ENCODE peak calls at places on chromosomes 2 and 18, in eight cellular contexts. M is astrocyte of the spinal cord, L is uterus, A is HFFc6, X is ovary, P is cardiac muscle cell, E is HCT116, Q is mesothelial cell of epicardium. R is an unnamed sample.

GRCh38 chr2:37615808-37616673 is 55.4 kb downstream of the CDC42EP3 start:
- DNase-seq in M (no peak), L (no peak), A (no peak), X (no peak), P (no peak), E (no peak), Q (no peak), R (no peak)

GRCh38 chr18:3758531-3758930 is 308.6 kb downstream of the TGIF1 start:
- DNase-seq in M (peak), L (no peak), A (peak), X (no peak), P (no peak), E (peak), Q (no peak), R (no peak)

GRCh38 chr2:70942900-70943871 is 7.5 kb downstream of the ATP6V1B1 start:
- DNase-seq in M (no peak), L (no peak), A (no peak), X (peak), P (peak), E (no peak), Q (no peak), R (no peak)

GRCh38 chr2:173048901-173049661 is 26.6 kb upstream of the MAP3K20 start:
- DNase-seq in M (peak), L (peak), A (peak), X (peak), P (no peak), E (peak), Q (no peak), R (peak)

GRCh38 chr2:236592821-236593220 is 23.2 kb downstream of the ACKR3 start:
- DNase-seq in M (no peak), L (no peak), A (no peak), X (no peak), P (peak), E (no peak), Q (no peak), R (no peak)

GRCh38 chr2:135150711-135151110 is 98.6 kb downstream of the RAB3GAP1 start:
- DNase-seq in M (no peak), L (no peak), A (no peak), X (no peak), P (no peak), E (no peak), Q (no peak), R (no peak)

GRCh38 chr2:25041307-25041927 is 459 bp upstream of the EFR3B start:
- DNase-seq in M (peak), L (peak), A (peak), X (peak), P (peak), E (peak), Q (peak), R (no peak)

GRCh38 chr2:135694711-135695110 is 46.9 kb upstream of the UBXN4 start:
- DNase-seq in M (peak), L (no peak), A (no peak), X (no peak), P (no peak), E (no peak), Q (no peak), R (no peak)

GRCh38 chr18:77108821-77109692 is 23.5 kb downstream of the MBP start:
- DNase-seq in M (no peak), L (no peak), A (no peak), X (no peak), P (no peak), E (no peak), Q (no peak), R (no peak)

GRCh38 chr2:27622921-27623384 is 5.9 kb downstream of the CCDC121 start:
- DNase-seq in M (peak), L (no peak), A (peak), X (no peak), P (no peak), E (no peak), Q (no peak), R (no peak)

GRCh38 chr2:208097801-208098200 is 26.5 kb downstream of the CRYGD start:
- DNase-seq in M (peak), L (no peak), A (no peak), X (no peak), P (no peak), E (no peak), Q (no peak), R (no peak)

GRCh38 chr2:208099682-208100081 is 24.6 kb downstream of the CRYGD start:
- DNase-seq in M (no peak), L (no peak), A (no peak), X (no peak), P (no peak), E (no peak), Q (no peak), R (no peak)

GRCh38 chr2:208098267-208098666 is 26.1 kb downstream of the CRYGD start:
- DNase-seq in M (no peak), L (no peak), A (no peak), X (no peak), P (no peak), E (no peak), Q (no peak), R (no peak)

GRCh38 chr2:208103616-208104015 is 20.7 kb downstream of the CRYGD start:
- DNase-seq in M (no peak), L (no peak), A (no peak), X (no peak), P (no peak), E (no peak), Q (no peak), R (no peak)

DNA sequence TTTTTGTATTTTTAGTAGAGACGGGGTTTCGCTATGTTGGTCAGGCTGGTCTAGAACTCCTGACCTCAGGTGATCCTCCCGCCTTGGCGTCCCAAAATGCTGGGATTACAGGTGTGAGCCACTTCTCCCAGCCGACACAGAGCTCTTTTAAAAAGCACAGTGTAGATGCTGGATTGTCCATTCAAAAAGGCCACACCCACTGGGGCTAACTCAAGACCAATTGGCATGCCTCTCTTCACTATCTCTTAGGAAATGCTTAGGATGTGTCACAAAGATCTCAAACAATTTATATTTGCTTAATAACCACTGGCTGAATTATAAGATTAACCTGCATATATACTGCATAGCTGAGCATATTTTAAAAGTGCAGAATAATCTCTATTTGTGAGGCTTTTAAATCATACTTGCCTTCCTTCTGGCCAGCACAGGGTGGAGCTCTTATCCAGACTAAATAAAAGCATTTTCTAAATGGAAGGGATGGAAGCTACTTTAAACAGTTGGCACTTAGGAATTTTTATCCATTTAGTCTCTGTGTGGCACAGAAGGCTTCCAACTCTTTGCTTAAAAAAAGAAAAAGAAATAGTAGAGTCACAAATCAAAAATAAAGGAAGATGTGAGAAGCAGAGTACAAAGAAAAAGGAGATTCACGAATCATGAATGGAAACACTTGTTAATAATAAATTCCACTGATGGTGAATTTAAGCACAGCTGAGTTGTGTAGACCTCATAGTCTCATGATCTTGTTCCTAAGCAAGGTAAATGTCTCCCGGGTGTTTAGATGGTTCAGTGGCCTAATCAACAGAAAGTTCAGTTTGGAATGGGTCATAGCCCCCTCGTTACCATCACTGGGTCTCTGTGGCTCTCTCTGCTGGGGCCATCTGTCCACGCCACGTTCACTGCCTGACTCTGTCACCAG is 22.4 kb downstream of the CRYGD start:
- DNase-seq in M (peak), L (no peak), A (peak), X (no peak), P (no peak), E (peak), Q (no peak), R (no peak)
- TF ChIP-seq CTCF in M (peak), L (no peak), A (peak), X (no peak), P (peak), E (peak), Q (no peak), R (peak)

DNA sequence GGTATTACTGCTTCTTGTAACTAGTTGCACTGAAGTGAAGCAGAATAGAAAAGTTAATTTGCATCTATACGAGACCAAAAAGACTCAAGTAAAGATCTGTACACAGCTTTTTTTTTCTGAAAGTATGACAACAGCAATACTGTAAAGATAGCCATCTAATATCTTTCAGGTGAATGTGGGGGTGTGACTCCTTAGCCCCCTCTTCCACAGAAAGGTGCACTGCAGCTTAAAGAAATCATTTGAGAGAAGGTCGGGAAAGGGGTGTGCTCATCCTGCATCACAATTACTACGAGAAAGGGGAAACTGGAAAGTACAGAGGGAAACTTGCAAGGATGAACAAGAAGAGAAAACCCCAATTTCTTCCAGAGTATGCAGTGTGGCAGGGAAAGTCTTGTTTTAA is 255.6 kb downstream of the CCDC178 start:
- DNase-seq in M (no peak), L (no peak), A (no peak), X (no peak), P (no peak), E (no peak), Q (no peak), R (no peak)
- TF ChIP-seq CTCF in M (no peak), L (no peak), A (no peak), X (no peak), P (no peak), E (no peak), Q (no peak), R (no peak)

GRCh38 chr2:20178404-20179178 is 46.3 kb downstream of the SDC1 start:
- DNase-seq in M (no peak), L (no peak), A (no peak), X (no peak), P (no peak), E (no peak), Q (no peak), R (no peak)

GRCh38 chr2:20176760-20177159 is 48.2 kb downstream of the SDC1 start:
- DNase-seq in M (no peak), L (no peak), A (no peak), X (no peak), P (no peak), E (no peak), Q (no peak), R (no peak)

GRCh38 chr2:20179179-20179754 is 45.7 kb downstream of the SDC1 start:
- DNase-seq in M (no peak), L (no peak), A (no peak), X (no peak), P (no peak), E (no peak), Q (no peak), R (no peak)

GRCh38 chr2:20179755-20180594 is 45.0 kb downstream of the SDC1 start:
- DNase-seq in M (no peak), L (no peak), A (no peak), X (no peak), P (no peak), E (no peak), Q (no peak), R (no peak)

GRCh38 chr2:20177556-20178403 is 47.1 kb downstream of the SDC1 start:
- DNase-seq in M (no peak), L (no peak), A (no peak), X (no peak), P (no peak), E (no peak), Q (no peak), R (no peak)
- TF ChIP-seq CTCF in M (no peak), L (no peak), A (no peak), X (no peak), P (no peak), E (peak), Q (no peak), R (no peak)

GRCh38 chr18:7524786-7525185 is 42.3 kb upstream of the PTPRM start:
- DNase-seq in M (no peak), L (peak), A (no peak), X (no peak), P (no peak), E (no peak), Q (no peak), R (no peak)

GRCh38 chr18:7523772-7524171 is 43.3 kb upstream of the PTPRM start:
- DNase-seq in M (no peak), L (no peak), A (no peak), X (no peak), P (no peak), E (no peak), Q (no peak), R (no peak)

GRCh38 chr18:7520200-7520780 is 46.8 kb upstream of the PTPRM start:
- DNase-seq in M (no peak), L (no peak), A (no peak), X (no peak), P (no peak), E (no peak), Q (no peak), R (no peak)

GRCh38 chr18:7517852-7518251 is 49.3 kb upstream of the PTPRM start:
- DNase-seq in M (no peak), L (no peak), A (no peak), X (no peak), P (no peak), E (no peak), Q (no peak), R (no peak)

GRCh38 chr18:7521226-7521856 is 45.8 kb upstream of the PTPRM start:
- DNase-seq in M (no peak), L (no peak), A (no peak), X (no peak), P (no peak), E (no peak), Q (no peak), R (no peak)
- TF ChIP-seq CTCF in M (no peak), L (no peak), A (no peak), X (no peak), P (no peak), E (no peak), Q (no peak), R (no peak)

DNA sequence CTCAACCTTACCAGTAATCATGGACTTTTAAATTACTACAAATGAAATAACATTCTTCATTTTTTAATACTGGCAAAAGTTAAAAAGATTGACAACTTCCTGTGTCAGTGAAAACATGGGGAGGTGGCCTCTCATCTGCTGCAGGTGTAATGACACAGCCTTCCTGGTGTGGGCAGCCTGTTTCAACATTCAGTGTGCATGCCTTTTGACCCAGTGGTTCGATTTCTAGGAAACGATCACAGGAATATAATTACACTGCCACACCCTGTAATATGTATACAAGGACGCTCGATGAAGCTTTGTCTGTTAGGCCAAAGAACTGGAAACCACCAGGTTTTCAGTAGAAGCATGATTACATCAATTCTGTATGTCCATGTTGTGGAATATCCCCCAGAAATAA is 68.7 kb downstream of the MTHFD2 start:
- DNase-seq in M (no peak), L (no peak), A (no peak), X (no peak), P (peak), E (peak), Q (no peak), R (peak)
- TF ChIP-seq CTCF in M (no peak), L (no peak), A (no peak), X (no peak), P (no peak), E (peak), Q (no peak), R (peak)

GRCh38 chr2:168247341-168248305 is at the start of gene STK39:
- DNase-seq in M (peak), L (peak), A (peak), X (peak), P (peak), E (peak), Q (peak), R (peak)
- TF ChIP-seq CTCF in M (no peak), L (no peak), A (peak), X (no peak), P (no peak), E (no peak), Q (no peak), R (no peak)